ENCODE peak calls at places on chromosomes 3 and 15, in five cellular contexts. One of them, this sample, is unnamed.

GRCh38 chr3:88301273-88302002 is 151.7 kb downstream of the C3orf38 start:
- DNase-seq in posterior cingulate gyrus: no peak
- DNase-seq in Caki2: no peak
- DNase-seq in A549: no peak
- DNase-seq in sciatic nerve: no peak
- DNase-seq in this sample: no peak

GRCh38 chr3:147661916-147662315 is 252.8 kb downstream of the ZIC1 start:
- DNase-seq in A549: no peak
- DNase-seq in Caki2: no peak
- DNase-seq in sciatic nerve: no peak
- DNase-seq in posterior cingulate gyrus: no peak
- DNase-seq in this sample: no peak

GRCh38 chr3:150106752-150107428 is 136.2 kb upstream of the PFN2 start:
- DNase-seq in A549: peak; percentile 47
- DNase-seq in sciatic nerve: no peak
- DNase-seq in posterior cingulate gyrus: no peak
- DNase-seq in Caki2: peak; percentile 38
- DNase-seq in this sample: no peak

GRCh38 chr15:89385596-89386242 is 51.1 kb upstream of the POLG start:
- DNase-seq in posterior cingulate gyrus: no peak
- DNase-seq in sciatic nerve: no peak
- DNase-seq in Caki2: no peak
- DNase-seq in A549: no peak
- DNase-seq in this sample: no peak

GRCh38 chr15:91263632-91264477 is 163.8 kb downstream of the SV2B start:
- DNase-seq in sciatic nerve: peak; percentile 75
- DNase-seq in Caki2: peak; percentile 82
- DNase-seq in posterior cingulate gyrus: no peak
- DNase-seq in A549: no peak
- DNase-seq in this sample: no peak

GRCh38 chr3:60277376-60277800 is 973.9 kb downstream of the FHIT start:
- DNase-seq in sciatic nerve: no peak
- DNase-seq in A549: no peak
- DNase-seq in Caki2: peak; percentile 4
- DNase-seq in posterior cingulate gyrus: no peak
- DNase-seq in this sample: peak; percentile 4

GRCh38 chr3:131353016-131353877 is 28.3 kb upstream of the NUDT16 start:
- DNase-seq in A549: no peak
- DNase-seq in Caki2: no peak
- DNase-seq in sciatic nerve: no peak
- DNase-seq in posterior cingulate gyrus: no peak
- DNase-seq in this sample: no peak

GRCh38 chr3:13338996-13339395 is 81.1 kb downstream of the NUP210 start:
- DNase-seq in Caki2: no peak
- DNase-seq in A549: no peak
- DNase-seq in sciatic nerve: no peak
- DNase-seq in posterior cingulate gyrus: no peak
- DNase-seq in this sample: no peak

GRCh38 chr3:192913540-192913939 is 4.1 kb downstream of the MB21D2 start:
- DNase-seq in posterior cingulate gyrus: no peak
- DNase-seq in A549: no peak
- DNase-seq in Caki2: no peak
- DNase-seq in sciatic nerve: no peak
- DNase-seq in this sample: no peak

GRCh38 chr15:31405200-31405929 is 78.7 kb downstream of the KLF13 start:
- DNase-seq in sciatic nerve: no peak
- DNase-seq in Caki2: no peak
- DNase-seq in posterior cingulate gyrus: no peak
- DNase-seq in A549: no peak
- DNase-seq in this sample: no peak

GRCh38 chr3:184465883-184466412 is 86.1 kb downstream of the CHRD start:
- DNase-seq in A549: no peak
- DNase-seq in posterior cingulate gyrus: no peak
- DNase-seq in sciatic nerve: no peak
- DNase-seq in Caki2: no peak
- DNase-seq in this sample: no peak

GRCh38 chr3:195133462-195133861 is 137.5 kb downstream of the XXYLT1 start:
- DNase-seq in sciatic nerve: no peak
- DNase-seq in posterior cingulate gyrus: peak; percentile 54
- DNase-seq in A549: no peak
- DNase-seq in Caki2: no peak
- DNase-seq in this sample: no peak

GRCh38 chr3:66642484-66642883 is 141.7 kb upstream of the LRIG1 start:
- DNase-seq in Caki2: no peak
- DNase-seq in posterior cingulate gyrus: no peak
- DNase-seq in A549: no peak
- DNase-seq in sciatic nerve: no peak
- DNase-seq in this sample: no peak

GRCh38 chr3:149547413-149547812 is 72.9 kb downstream of the TM4SF4 start:
- DNase-seq in A549: no peak
- DNase-seq in Caki2: no peak
- DNase-seq in posterior cingulate gyrus: no peak
- DNase-seq in sciatic nerve: peak; percentile 85
- DNase-seq in this sample: no peak